ENCODE peak calls at places on chromosome 21, in nine cellular contexts. B, V, Y, D, J, F, Q, K and R are unnamed samples.

GRCh38 chr21:27719226-27719625 is 752.3 kb upstream of the ADAMTS5 start:
- DNase-seq in B (no peak), V (no peak), Y (no peak), D (no peak), J (no peak), F (no peak), Q (no peak), K (no peak), R (no peak)

GRCh38 chr21:45146801-45147200 is 72.4 kb downstream of the ADARB1 start:
- DNase-seq in B (no peak), V (no peak), Y (no peak), D (no peak), J (no peak), F (no peak), Q (no peak), K (no peak), R (no peak)

GRCh38 chr21:41671859-41672542 is 94.9 kb downstream of the RIPK4 start:
- DNase-seq in B (no peak), V (no peak), Y (no peak), D (no peak), J (no peak), F (no peak), Q (no peak), K (no peak), R (no peak)

GRCh38 chr21:27258222-27258621 is 291.3 kb upstream of the ADAMTS5 start:
- DNase-seq in B (no peak), V (no peak), Y (no peak), D (no peak), J (no peak), F (no peak), Q (no peak), K (no peak), R (no peak)

GRCh38 chr21:31557956-31558838 is 101.3 kb upstream of the SOD1 start:
- DNase-seq in B (peak; percentile 10), V (no peak), Y (peak; percentile 60), D (no peak), J (peak; percentile 23), F (no peak), Q (no peak), K (no peak), R (no peak)

GRCh38 chr21:39881661-39882060 is 14.4 kb downstream of the PCP4 start:
- DNase-seq in B (no peak), V (no peak), Y (no peak), D (no peak), J (no peak), F (no peak), Q (no peak), K (no peak), R (no peak)

GRCh38 chr21:34510148-34511142 is 1.6 kb downstream of the KCNE1 start:
- DNase-seq in B (peak; percentile 72), V (peak; percentile 81), Y (peak; percentile 70), D (peak; percentile 29), J (peak; percentile 9), F (peak; percentile 72), Q (peak; percentile 70), K (peak; percentile 5), R (no peak)

GRCh38 chr21:33259995-33260394 is 6.2 kb upstream of the IL10RB start:
- DNase-seq in B (no peak), V (peak; percentile 45), Y (no peak), D (no peak), J (no peak), F (no peak), Q (no peak), K (no peak), R (no peak)

GRCh38 chr21:42125571-42126544 is 54.7 kb downstream of the UMODL1 start:
- DNase-seq in B (peak; percentile 74), V (peak; percentile 72), Y (peak; percentile 52), D (no peak), J (no peak), F (peak; percentile 69), Q (peak; percentile 60), K (no peak), R (no peak)

GRCh38 chr21:46603228-46603627 is 1.7 kb downstream of the S100B start:
- DNase-seq in B (peak; percentile 37), V (no peak), Y (no peak), D (no peak), J (no peak), F (no peak), Q (no peak), K (no peak), R (no peak)

GRCh38 chr21:31343680-31344480 is at the start of gene TIAM1:
- DNase-seq in B (peak; percentile 75), V (peak; percentile 77), Y (peak; percentile 71), D (peak; percentile 49), J (peak; percentile 10), F (peak; percentile 40), Q (peak; percentile 62), K (peak; percentile 35), R (no peak)

GRCh38 chr21:23452384-23453083 is 2154.7 kb downstream of the MRPL39 start:
- DNase-seq in B (no peak), V (peak; percentile 11), Y (peak; percentile 18), D (no peak), J (no peak), F (no peak), Q (no peak), K (no peak), R (no peak)

GRCh38 chr21:45200596-45201296 is 86.9 kb downstream of the POFUT2 start:
- DNase-seq in B (no peak), V (peak; percentile 55), Y (no peak), D (no peak), J (no peak), F (no peak), Q (no peak), K (no peak), R (no peak)

GRCh38 chr21:32867587-32867986 is 96.0 kb upstream of the PAXBP1 start:
- DNase-seq in B (no peak), V (no peak), Y (no peak), D (no peak), J (no peak), F (no peak), Q (no peak), K (no peak), R (no peak)

GRCh38 chr21:34367320-34367935 is 3.6 kb downstream of the KCNE2 start:
- DNase-seq in B (peak; percentile 99), V (peak; percentile 71), Y (peak; percentile 53), D (no peak), J (peak; percentile 35), F (peak; percentile 79), Q (peak; percentile 74), K (peak; percentile 91), R (peak; percentile 33)

GRCh38 chr21:24023402-24023801 is 1583.9 kb downstream of the MRPL39 start:
- DNase-seq in B (peak; percentile 53), V (no peak), Y (no peak), D (no peak), J (no peak), F (no peak), Q (peak; percentile 19), K (peak; percentile 35), R (no peak)

GRCh38 chr21:30615199-30615598 is 1.0 kb upstream of the KRTAP20-1 start:
- DNase-seq in B (no peak), V (no peak), Y (no peak), D (no peak), J (no peak), F (no peak), Q (no peak), K (no peak), R (no peak)

GRCh38 chr21:43918385-43918947 is 53.4 kb downstream of the AGPAT3 start:
- DNase-seq in B (no peak), V (no peak), Y (no peak), D (no peak), J (no peak), F (no peak), Q (no peak), K (no peak), R (no peak)

GRCh38 chr21:37220433-37220980 is 46.6 kb downstream of the VPS26C start:
- DNase-seq in B (peak; percentile 63), V (peak; percentile 69), Y (no peak), D (peak; percentile 17), J (peak; percentile 8), F (peak; percentile 47), Q (peak; percentile 64), K (no peak), R (no peak)

GRCh38 chr21:18026359-18026758 is 207.2 kb upstream of the C21orf91 start:
- DNase-seq in B (no peak), V (no peak), Y (no peak), D (no peak), J (no peak), F (no peak), Q (no peak), K (no peak), R (no peak)

GRCh38 chr21:14877581-14878228 is 187.1 kb downstream of the NRIP1 start:
- DNase-seq in B (peak; percentile 4), V (peak; percentile 8), Y (no peak), D (no peak), J (no peak), F (no peak), Q (peak; percentile 47), K (no peak), R (no peak)

GRCh38 chr21:31236528-31236927 is 107.5 kb downstream of the TIAM1 start:
- DNase-seq in B (no peak), V (peak; percentile 57), Y (no peak), D (no peak), J (no peak), F (no peak), Q (no peak), K (no peak), R (no peak)

GRCh38 chr21:41220208-41220733 is 52.3 kb downstream of the BACE2 start:
- DNase-seq in B (no peak), V (no peak), Y (no peak), D (no peak), J (no peak), F (peak; percentile 12), Q (peak; percentile 6), K (no peak), R (no peak)